ENCODE peak calls at places on chromosomes 7 and 10, in nine cellular contexts. One of them, this sample, is unnamed. For H3K9me3, the result is how much of the 10 kb centered on the place peaks cover.

GRCh38 chr10:98309366-98310355 is 41.7 kb upstream of the LOXL4 start:
- DNase-seq in HCT116: peak
- DNase-seq in A549: peak
- DNase-seq in transverse colon: peak
- DNase-seq in ovary: peak
- DNase-seq in tibial nerve: peak
- DNase-seq in spleen: no peak
- DNase-seq in IMR-90: peak
- DNase-seq in HepG2: peak
- DNase-seq in this sample: peak

GRCh38 chr10:11178606-11179221 is 161.0 kb downstream of the CELF2 start:
- DNase-seq in transverse colon: peak
- DNase-seq in HepG2: no peak
- DNase-seq in A549: no peak
- DNase-seq in tibial nerve: no peak
- DNase-seq in IMR-90: peak
- DNase-seq in ovary: no peak
- DNase-seq in spleen: peak
- DNase-seq in HCT116: no peak
- DNase-seq in this sample: peak

GRCh38 chr7:1713502-1714484 is 43.7 kb downstream of the ELFN1 start:
- DNase-seq in transverse colon: no peak
- DNase-seq in spleen: peak
- DNase-seq in IMR-90: no peak
- DNase-seq in tibial nerve: no peak
- DNase-seq in HepG2: peak
- DNase-seq in ovary: no peak
- DNase-seq in HCT116: no peak
- DNase-seq in A549: no peak
- DNase-seq in this sample: peak

GRCh38 chr7:27961255-27961654 is 219.3 kb downstream of the JAZF1 start:
- DNase-seq in tibial nerve: no peak
- DNase-seq in transverse colon: no peak
- DNase-seq in A549: no peak
- DNase-seq in ovary: no peak
- DNase-seq in spleen: no peak
- DNase-seq in IMR-90: peak
- DNase-seq in HepG2: no peak
- DNase-seq in HCT116: peak
- DNase-seq in this sample: no peak

GRCh38 chr7:146146866-146147265 is 30.3 kb downstream of the CNTNAP2 start:
- DNase-seq in HCT116: no peak
- DNase-seq in spleen: no peak
- DNase-seq in A549: no peak
- DNase-seq in tibial nerve: no peak
- DNase-seq in transverse colon: no peak
- DNase-seq in HepG2: no peak
- DNase-seq in ovary: no peak
- DNase-seq in IMR-90: no peak
- DNase-seq in this sample: no peak

GRCh38 chr7:129774359-129774758 is 162.8 kb downstream of the NRF1 start:
- DNase-seq in spleen: peak
- DNase-seq in HepG2: no peak
- DNase-seq in transverse colon: no peak
- DNase-seq in A549: no peak
- DNase-seq in IMR-90: no peak
- DNase-seq in tibial nerve: no peak
- DNase-seq in ovary: no peak
- DNase-seq in HCT116: no peak
- DNase-seq in this sample: no peak

GRCh38 chr7:116572036-116572435 is 47.2 kb downstream of the CAV1 start:
- DNase-seq in HepG2: no peak
- DNase-seq in IMR-90: no peak
- DNase-seq in ovary: no peak
- DNase-seq in A549: peak
- DNase-seq in transverse colon: no peak
- DNase-seq in HCT116: no peak
- DNase-seq in spleen: no peak
- DNase-seq in tibial nerve: no peak
- DNase-seq in this sample: no peak

GRCh38 chr10:104371753-104372152 is 18.1 kb downstream of the CFAP58 start:
- DNase-seq in A549: no peak
- DNase-seq in spleen: no peak
- DNase-seq in HepG2: no peak
- DNase-seq in ovary: no peak
- DNase-seq in IMR-90: no peak
- DNase-seq in transverse colon: no peak
- DNase-seq in tibial nerve: no peak
- DNase-seq in HCT116: no peak
- DNase-seq in this sample: no peak

GRCh38 chr10:73261362-73261995 is 9.0 kb upstream of the MRPS16 start:
- DNase-seq in IMR-90: no peak
- DNase-seq in tibial nerve: no peak
- DNase-seq in transverse colon: no peak
- DNase-seq in ovary: no peak
- DNase-seq in A549: no peak
- DNase-seq in spleen: no peak
- DNase-seq in HCT116: no peak
- DNase-seq in HepG2: no peak
- DNase-seq in this sample: no peak

GRCh38 chr10:11440250-11441150 is 170.9 kb downstream of the USP6NL start:
- DNase-seq in IMR-90: no peak
- DNase-seq in HCT116: no peak
- DNase-seq in A549: no peak
- DNase-seq in transverse colon: no peak
- DNase-seq in ovary: no peak
- DNase-seq in HepG2: no peak
- DNase-seq in tibial nerve: no peak
- DNase-seq in spleen: no peak
- DNase-seq in this sample: no peak

GRCh38 chr7:144085978-144086377 is at the start of gene OR2A12:
- DNase-seq in spleen: no peak
- DNase-seq in A549: no peak
- DNase-seq in transverse colon: no peak
- DNase-seq in ovary: no peak
- DNase-seq in HCT116: no peak
- DNase-seq in HepG2: no peak
- DNase-seq in tibial nerve: no peak
- DNase-seq in IMR-90: no peak
- DNase-seq in this sample: no peak

GRCh38 chr10:112728118-112728963 is 221.7 kb upstream of the TCF7L2 start:
- DNase-seq in A549: no peak
- DNase-seq in tibial nerve: no peak
- DNase-seq in transverse colon: no peak
- DNase-seq in HepG2: peak
- DNase-seq in ovary: no peak
- DNase-seq in spleen: no peak
- DNase-seq in HCT116: no peak
- DNase-seq in IMR-90: no peak
- DNase-seq in this sample: no peak

DNA sequence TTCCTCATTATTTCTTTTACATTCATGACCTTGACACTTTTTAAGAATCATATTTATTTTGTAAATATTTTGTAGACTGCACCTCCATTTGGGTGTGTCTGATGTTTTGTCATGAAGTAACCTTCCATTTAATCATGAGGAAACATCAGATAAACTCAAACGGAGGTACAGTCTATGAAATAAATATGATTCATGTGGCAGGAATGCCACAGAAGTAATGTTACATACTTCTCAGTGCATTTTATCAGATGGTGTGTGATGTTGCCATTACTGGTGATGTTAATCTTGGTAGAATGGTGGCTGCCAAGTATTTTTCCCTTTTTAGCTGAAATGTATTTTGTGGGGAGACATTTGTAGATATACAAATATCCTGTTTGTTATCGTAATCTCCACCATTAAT is 64.9 kb downstream of the ZNF37A start:
- DNase-seq in transverse colon: no peak
- DNase-seq in spleen: no peak
- DNase-seq in IMR-90: no peak
- DNase-seq in A549: no peak
- DNase-seq in HCT116: no peak
- DNase-seq in HepG2: no peak
- DNase-seq in tibial nerve: no peak
- DNase-seq in ovary: no peak
- DNase-seq in this sample: no peak
- H3K9me3 ChIP-seq in transverse colon: under half
- H3K9me3 ChIP-seq in spleen: half or more
- H3K9me3 ChIP-seq in IMR-90: under half
- H3K9me3 ChIP-seq in A549: under half
- H3K9me3 ChIP-seq in HCT116: under half
- H3K9me3 ChIP-seq in HepG2: under half
- H3K9me3 ChIP-seq in tibial nerve: under half
- H3K9me3 ChIP-seq in ovary: under half
- H3K9me3 ChIP-seq in this sample: under half

DNA sequence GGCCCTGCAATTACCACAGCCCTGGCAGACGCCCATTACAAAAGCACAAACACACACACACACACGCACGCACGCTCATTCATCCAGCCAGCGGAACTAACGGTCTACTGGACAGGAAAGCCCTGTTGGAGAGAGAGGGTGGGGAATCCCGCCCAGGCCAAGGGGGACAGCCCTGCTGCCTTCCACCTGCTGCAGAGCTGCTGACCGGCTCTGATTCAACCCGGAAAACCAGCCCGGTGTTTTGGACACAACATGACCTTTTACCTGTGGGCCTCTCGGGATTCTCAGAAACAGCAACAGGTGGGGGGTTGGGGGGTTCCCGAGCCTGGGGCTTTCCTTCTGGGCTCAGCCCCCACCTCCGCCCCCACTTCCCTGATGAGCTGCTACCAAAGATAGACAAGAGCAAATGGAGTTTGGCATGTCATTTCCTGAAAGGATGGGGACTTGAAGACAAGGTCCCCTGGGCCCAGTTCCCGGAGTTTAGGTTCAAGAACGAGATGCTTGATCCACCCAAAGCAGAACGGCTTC is 18.5 kb upstream of the SERPINE1 start:
- DNase-seq in transverse colon: no peak
- DNase-seq in HepG2: peak
- DNase-seq in tibial nerve: no peak
- DNase-seq in A549: no peak
- DNase-seq in spleen: no peak
- DNase-seq in HCT116: no peak
- DNase-seq in IMR-90: no peak
- DNase-seq in ovary: no peak
- DNase-seq in this sample: peak
- H3K27ac ChIP-seq in transverse colon: no peak
- H3K27ac ChIP-seq in HepG2: peak
- H3K27ac ChIP-seq in tibial nerve: no peak
- H3K27ac ChIP-seq in A549: peak
- H3K27ac ChIP-seq in spleen: peak
- H3K27ac ChIP-seq in HCT116: no peak
- H3K27ac ChIP-seq in IMR-90: no peak
- H3K27ac ChIP-seq in ovary: no peak
- H3K27ac ChIP-seq in this sample: peak

DNA sequence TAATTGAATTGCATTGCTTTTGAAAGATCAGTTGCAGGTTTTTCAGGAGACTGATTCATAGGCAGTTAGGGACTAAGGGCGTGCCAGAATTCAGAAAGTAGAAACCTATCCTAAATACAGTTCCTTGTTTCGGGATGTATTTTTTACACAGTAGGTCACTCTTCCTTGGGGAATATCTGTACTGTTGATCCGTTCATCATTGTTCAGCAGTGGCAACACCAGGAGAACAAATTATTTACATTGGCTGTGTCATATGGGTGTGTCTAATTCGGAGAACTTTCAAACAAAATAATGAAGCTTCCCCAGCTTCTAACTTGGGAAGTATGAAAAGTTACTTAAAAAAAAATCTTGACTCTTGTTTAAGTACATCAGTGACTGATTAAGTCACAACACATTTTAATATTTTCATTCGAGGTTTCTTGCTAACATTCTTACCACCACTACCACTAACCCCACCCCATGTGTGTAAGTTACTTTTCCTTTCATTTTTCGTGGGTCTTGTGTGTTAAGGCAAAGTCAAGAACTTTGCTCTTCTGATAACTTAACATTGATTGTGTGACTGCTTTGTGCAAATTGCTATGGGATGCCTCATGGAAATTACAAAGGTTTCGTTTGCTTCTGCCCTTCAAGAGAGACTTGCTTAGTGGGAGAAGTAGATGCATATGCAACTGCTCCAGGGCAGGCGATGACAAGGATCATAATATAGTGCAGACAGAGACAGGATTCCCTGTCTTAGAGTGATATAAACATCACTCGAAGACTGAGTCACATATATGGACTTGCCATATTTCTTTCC is 43.8 kb upstream of the RPA3 start:
- DNase-seq in spleen: no peak
- DNase-seq in HepG2: no peak
- DNase-seq in A549: peak
- DNase-seq in HCT116: no peak
- DNase-seq in IMR-90: peak
- DNase-seq in tibial nerve: no peak
- DNase-seq in ovary: no peak
- DNase-seq in transverse colon: no peak
- DNase-seq in this sample: no peak
- TF ChIP-seq POLR2A in spleen: no peak
- TF ChIP-seq POLR2A in HepG2: no peak
- TF ChIP-seq POLR2A in A549: no peak
- TF ChIP-seq POLR2A in HCT116: no peak
- TF ChIP-seq POLR2A in IMR-90: no peak
- TF ChIP-seq POLR2A in tibial nerve: no peak
- TF ChIP-seq POLR2A in ovary: no peak
- TF ChIP-seq POLR2A in transverse colon: no peak
- TF ChIP-seq POLR2A in this sample: no peak

GRCh38 chr10:131723601-131724530 is 176.9 kb upstream of the PPP2R2D start:
- DNase-seq in HCT116: no peak
- DNase-seq in ovary: no peak
- DNase-seq in spleen: peak
- DNase-seq in transverse colon: no peak
- DNase-seq in IMR-90: no peak
- DNase-seq in tibial nerve: no peak
- DNase-seq in A549: no peak
- DNase-seq in HepG2: no peak
- DNase-seq in this sample: no peak
- H3K9me3 ChIP-seq in HCT116: under half
- H3K9me3 ChIP-seq in ovary: under half
- H3K9me3 ChIP-seq in spleen: under half
- H3K9me3 ChIP-seq in transverse colon: under half
- H3K9me3 ChIP-seq in IMR-90: under half
- H3K9me3 ChIP-seq in tibial nerve: under half
- H3K9me3 ChIP-seq in A549: under half
- H3K9me3 ChIP-seq in HepG2: under half
- H3K9me3 ChIP-seq in this sample: under half

DNA sequence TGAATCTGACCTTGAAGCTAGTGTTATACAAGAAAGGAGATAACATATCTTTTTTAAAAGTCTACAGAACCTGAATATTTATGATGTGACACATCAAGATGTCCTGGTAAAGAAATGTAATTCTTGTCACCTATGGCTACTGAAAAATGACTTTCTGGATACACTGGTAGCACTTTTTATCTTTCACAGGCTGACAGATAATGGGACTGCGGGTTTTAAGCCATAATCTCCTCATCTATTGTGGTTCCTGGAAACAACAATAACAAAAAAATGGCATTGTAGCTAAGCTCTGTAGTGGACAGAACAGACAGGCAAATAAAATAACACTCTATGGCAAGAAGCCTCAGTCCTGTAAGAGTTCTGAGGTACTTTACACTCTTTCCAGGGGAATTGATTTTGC is 31.6 kb upstream of the YAE1 start:
- DNase-seq in spleen: no peak
- DNase-seq in A549: no peak
- DNase-seq in HCT116: no peak
- DNase-seq in HepG2: no peak
- DNase-seq in IMR-90: no peak
- DNase-seq in ovary: no peak
- DNase-seq in transverse colon: no peak
- DNase-seq in tibial nerve: no peak
- DNase-seq in this sample: no peak
- H3K27ac ChIP-seq in spleen: no peak
- H3K27ac ChIP-seq in A549: no peak
- H3K27ac ChIP-seq in HCT116: no peak
- H3K27ac ChIP-seq in HepG2: no peak
- H3K27ac ChIP-seq in IMR-90: no peak
- H3K27ac ChIP-seq in ovary: no peak
- H3K27ac ChIP-seq in transverse colon: peak
- H3K27ac ChIP-seq in tibial nerve: no peak
- H3K27ac ChIP-seq in this sample: no peak